ENCODE peak calls at places on chromosome 17, in five cellular contexts. H is activated CD4-positive, alpha-beta T cell treated with anti-CD3 and anti-CD28 coated beads, Interleukin-2, amount 50 U/mL, for 4 hours; P is HEK293T; N is LHCN-M2; V is cardiac muscle cell. R is an unnamed sample.

GRCh38 chr17:82085931-82086764 is 11.9 kb downstream of the FASN start:
- DNase-seq in V (no peak), P (no peak), N (no peak), H (no peak), R (no peak)

GRCh38 chr17:55699178-55699865 is 23.3 kb downstream of the TMEM100 start:
- DNase-seq in V (no peak), N (no peak), H (no peak), P (no peak), R (no peak)

GRCh38 chr17:74113952-74114351 is 89.5 kb upstream of the RPL38 start:
- DNase-seq in N (no peak), V (no peak), P (no peak), H (no peak), R (no peak)

GRCh38 chr17:72162569-72162968 is 41.7 kb downstream of the SOX9 start:
- DNase-seq in N (no peak), V (no peak), P (no peak), H (no peak), R (no peak)

GRCh38 chr17:4858880-4859260 is 25.7 kb downstream of the MINK1 start:
- DNase-seq in P (no peak), N (no peak), H (no peak), V (peak), R (peak)

GRCh38 chr17:17151962-17152361 is 54.2 kb downstream of the PLD6 start:
- DNase-seq in N (peak), P (no peak), H (peak), V (peak), R (peak)

GRCh38 chr17:40153603-40154238 is 13.4 kb downstream of the CASC3 start:
- DNase-seq in H (no peak), P (no peak), V (no peak), N (no peak), R (no peak)

GRCh38 chr17:80919331-80920284 is 72.0 kb upstream of the CHMP6 start:
- DNase-seq in N (no peak), P (no peak), V (peak), H (no peak), R (no peak)

GRCh38 chr17:50380369-50381259 is 7.6 kb downstream of the EME1 start:
- DNase-seq in N (no peak), H (no peak), P (no peak), V (no peak), R (no peak)

GRCh38 chr17:15954222-15954621 is 9.3 kb downstream of the ADORA2B start:
- DNase-seq in P (no peak), H (no peak), N (peak), V (peak), R (peak)

GRCh38 chr17:82929011-82929622 is 89.3 kb upstream of the ZNF750 start:
- DNase-seq in V (no peak), N (no peak), H (no peak), P (no peak), R (no peak)

GRCh38 chr17:8851600-8851999 is 15.9 kb downstream of the PIK3R6 start:
- DNase-seq in P (no peak), H (no peak), N (no peak), V (no peak), R (no peak)